ENCODE peak calls at places on chromosomes 6 and 20, in seven cellular contexts. C is fibroblast of mammary gland, L is pancreas, U is psoas muscle, N is K562, Y is mucosa of descending colon, O is fibroblast of the aortic adventitia. B is an unnamed sample.
A peak's percentile ranks its signal among the peaks of the same experiment; 100 is the strongest.

GRCh38 chr6:117938324-117938995 is 31.4 kb downstream of the SLC35F1 start:
- DNase-seq in C (no peak), L (no peak), U (no peak), N (no peak), Y (no peak), O (no peak), B (no peak)

GRCh38 chr6:168133707-168134398 is 54.8 kb upstream of the FRMD1 start:
- DNase-seq in C (no peak), L (no peak), U (no peak), N (no peak), Y (peak; percentile 12), O (no peak), B (no peak)

GRCh38 chr6:36980876-36981619 is 4.9 kb downstream of the MTCH1 start:
- DNase-seq in C (no peak), L (no peak), U (no peak), N (no peak), Y (no peak), O (no peak), B (no peak)

GRCh38 chr20:32878820-32879219 is 20.1 kb downstream of the EFCAB8 start:
- DNase-seq in C (no peak), L (no peak), U (no peak), N (no peak), Y (no peak), O (no peak), B (no peak)

GRCh38 chr6:141140905-141141304 is 991.8 kb upstream of the GJE1 start:
- DNase-seq in C (no peak), L (no peak), U (no peak), N (no peak), Y (no peak), O (no peak), B (peak; percentile 38)

GRCh38 chr6:133512410-133513016 is 271.4 kb downstream of the EYA4 start:
- DNase-seq in C (peak; percentile 64), L (peak; percentile 14), U (peak; percentile 26), N (peak; percentile 17), Y (peak; percentile 27), O (peak; percentile 81), B (peak; percentile 48)

GRCh38 chr20:38805502-38805957 is at the start of gene PPP1R16B:
- DNase-seq in C (no peak), L (no peak), U (peak; percentile 33), N (peak; percentile 66), Y (peak; percentile 76), O (no peak), B (peak; percentile 86)

GRCh38 chr20:50724851-50725721 is 6.3 kb upstream of the PARD6B start:
- DNase-seq in C (peak; percentile 95), L (peak; percentile 36), U (peak; percentile 79), N (peak; percentile 83), Y (peak; percentile 39), O (peak; percentile 95), B (peak; percentile 22)

GRCh38 chr6:144321839-144322591 is 36.9 kb downstream of the UTRN start:
- DNase-seq in C (peak; percentile 65), L (no peak), U (no peak), N (no peak), Y (no peak), O (no peak), B (no peak)

GRCh38 chr20:41308290-41308691 is 9.2 kb downstream of the ZHX3 start:
- DNase-seq in C (peak; percentile 85), L (no peak), U (no peak), N (peak; percentile 20), Y (no peak), O (peak; percentile 75), B (no peak)

GRCh38 chr6:106119526-106119925 is 33.4 kb downstream of the PRDM1 start:
- DNase-seq in C (no peak), L (no peak), U (no peak), N (no peak), Y (peak; percentile 67), O (no peak), B (no peak)

GRCh38 chr6:41726876-41727275 is 8.5 kb downstream of the TFEB start:
- DNase-seq in C (no peak), L (no peak), U (no peak), N (no peak), Y (peak; percentile 26), O (no peak), B (no peak)

GRCh38 chr6:13425270-13425905 is 62.0 kb downstream of the GFOD1 start:
- DNase-seq in C (no peak), L (no peak), U (no peak), N (no peak), Y (no peak), O (no peak), B (peak; percentile 47)

DNA sequence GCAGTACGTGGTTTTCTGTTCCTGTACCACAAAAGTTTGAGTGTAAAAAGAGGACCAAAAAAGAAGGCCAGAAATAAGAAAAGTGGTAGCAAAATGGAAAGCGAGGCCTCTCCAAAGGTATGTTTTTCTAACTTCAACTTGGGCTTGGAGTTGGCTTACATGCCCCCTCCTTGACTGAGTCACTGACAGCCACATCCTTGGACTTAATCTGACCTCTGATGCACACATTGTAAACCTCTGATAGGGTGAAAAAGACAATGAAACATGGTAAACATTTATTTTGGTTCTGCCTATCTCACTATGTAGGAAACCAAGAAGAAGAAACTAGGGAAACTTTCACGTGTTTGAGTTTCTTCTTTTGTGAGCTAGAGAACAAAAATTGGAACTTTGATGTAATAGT is 503.2 kb upstream of the ID4 start:
- DNase-seq in C (peak; percentile 57), L (no peak), U (no peak), N (no peak), Y (no peak), O (peak; percentile 73), B (no peak)
- H3K4me3 ChIP-seq in C (no peak overlapping the region), L (no peak overlapping the region), U (no peak overlapping the region), N (no peak overlapping the region), Y (no peak overlapping the region), O (no peak overlapping the region), B (no peak overlapping the region)

DNA sequence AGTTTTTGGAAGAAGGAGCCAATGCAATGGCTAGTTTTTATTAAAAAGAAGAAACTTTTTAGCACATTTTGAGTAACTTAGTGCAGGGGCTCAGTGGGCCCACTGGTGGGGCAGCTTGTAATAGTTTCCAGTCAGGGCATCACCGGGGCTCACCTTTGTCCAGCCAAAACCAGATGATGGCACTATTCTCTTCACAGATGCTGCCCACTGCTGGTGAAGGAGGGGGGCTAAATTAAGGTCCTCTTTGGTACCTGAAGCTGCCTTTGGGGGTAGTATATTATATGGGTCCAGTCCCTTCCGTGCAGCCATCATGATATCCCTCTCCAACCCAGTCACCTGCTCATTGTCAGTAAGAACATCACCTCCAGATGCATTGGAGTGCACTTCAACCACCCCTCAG is 182.9 kb downstream of the PDE7B start:
- DNase-seq in C (no peak), L (no peak), U (no peak), N (no peak), Y (no peak), O (no peak), B (no peak)
- TF ChIP-seq CTCF in C (no peak), L (no peak), U (no peak), N (peak; percentile 17), Y (no peak), O (no peak), B (no peak)

DNA sequence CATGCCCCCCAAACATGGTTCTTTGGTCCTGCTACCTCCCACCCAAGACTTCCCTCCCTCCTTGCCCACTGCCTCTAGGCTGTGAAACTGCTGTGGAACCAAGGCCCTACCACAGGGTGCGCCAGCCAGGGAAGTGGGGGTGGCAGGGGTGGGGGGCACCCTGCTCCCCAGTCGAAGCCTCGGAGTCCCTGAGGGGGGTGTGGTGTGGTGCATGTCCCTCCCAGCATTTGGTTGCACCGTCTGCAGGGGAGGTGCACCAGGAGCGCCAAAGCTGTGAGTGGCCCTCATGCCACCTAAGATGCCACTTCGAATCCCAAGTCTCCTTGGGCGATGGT is 1.8 kb downstream of the RGS19 start:
- DNase-seq in C (no peak), L (no peak), U (no peak), N (no peak), Y (no peak), O (no peak), B (no peak)
- H3K4me3 ChIP-seq in C (no peak overlapping the region), L (no peak overlapping the region), U (peak overlapping the region; percentile 76), N (no peak overlapping the region), Y (no peak overlapping the region), O (no peak overlapping the region), B (peak overlapping the region; percentile 60)

GRCh38 chr20:34627458-34627857 is 49.4 kb downstream of the PIGU start:
- DNase-seq in C (no peak), L (no peak), U (no peak), N (peak; percentile 22), Y (no peak), O (no peak), B (no peak)
- TF ChIP-seq CTCF in C (no peak), L (no peak), U (no peak), N (no peak), Y (no peak), O (no peak), B (no peak)

GRCh38 chr6:154736613-154737259 is 3.5 kb downstream of the SCAF8 start:
- DNase-seq in C (no peak), L (no peak), U (no peak), N (no peak), Y (no peak), O (no peak), B (no peak)

GRCh38 chr6:154733610-154734379 is 579 bp downstream of the SCAF8 start:
- DNase-seq in C (peak; percentile 96), L (peak; percentile 96), U (peak; percentile 97), N (peak; percentile 99), Y (peak; percentile 96), O (peak; percentile 94), B (peak; percentile 95)

GRCh38 chr6:154740658-154741057 is 7.4 kb downstream of the SCAF8 start:
- DNase-seq in C (no peak), L (no peak), U (no peak), N (no peak), Y (no peak), O (no peak), B (no peak)

GRCh38 chr6:154737424-154737823 is 4.2 kb downstream of the SCAF8 start:
- DNase-seq in C (no peak), L (no peak), U (no peak), N (no peak), Y (no peak), O (no peak), B (no peak)

DNA sequence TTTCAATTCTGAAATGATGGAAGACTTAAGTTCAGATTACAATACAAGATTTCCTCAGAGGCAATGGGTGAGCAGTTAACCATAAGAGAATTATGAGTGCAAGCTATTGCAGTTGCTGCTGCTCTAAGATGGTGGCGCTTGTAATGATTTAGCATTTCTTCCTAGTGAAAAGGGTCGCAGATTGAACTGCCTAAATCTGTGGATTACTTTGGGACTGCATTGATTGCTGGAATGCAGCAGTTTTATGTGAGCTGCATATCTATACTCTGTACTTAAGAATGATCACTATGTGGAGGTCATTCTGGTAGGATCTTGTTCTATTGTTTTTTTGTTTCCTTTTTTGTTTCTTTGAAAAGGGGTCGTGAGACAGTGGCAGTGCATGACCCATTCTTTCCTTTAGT is 5.3 kb downstream of the SCAF8 start:
- DNase-seq in C (peak; percentile 34), L (no peak), U (no peak), N (no peak), Y (no peak), O (peak; percentile 34), B (no peak)
- H3K4me3 ChIP-seq in C (no peak overlapping the region), L (no peak overlapping the region), U (no peak overlapping the region), N (no peak overlapping the region), Y (no peak overlapping the region), O (no peak overlapping the region), B (no peak overlapping the region)

GRCh38 chr6:18528084-18528743 is 141.1 kb downstream of the RNF144B start:
- DNase-seq in C (peak; percentile 24), L (no peak), U (no peak), N (no peak), Y (no peak), O (peak; percentile 46), B (no peak)
- TF ChIP-seq CTCF in C (peak; percentile 27), L (no peak), U (peak; percentile 32), N (peak; percentile 45), Y (no peak), O (peak; percentile 25), B (no peak)